ENCODE peak calls at places on chromosome 15, in six cellular contexts. One of them, this sample, is unnamed.
A peak's percentile ranks its signal among the peaks of the same experiment; 100 is the strongest.

GRCh38 chr15:70584838-70585706 is 178.3 kb downstream of the UACA start:
- DNase-seq in lower lobe of right lung: no peak
- DNase-seq in HT1080: no peak
- DNase-seq in lung microvascular endothelial cell: no peak
- DNase-seq in EL: peak; percentile 62
- DNase-seq in ovary: no peak
- DNase-seq in this sample: no peak

GRCh38 chr15:100114100-100114499 is 227.7 kb downstream of the ADAMTS17 start:
- DNase-seq in lower lobe of right lung: no peak
- DNase-seq in HT1080: peak; percentile 87
- DNase-seq in lung microvascular endothelial cell: peak; percentile 86
- DNase-seq in EL: peak; percentile 28
- DNase-seq in ovary: peak; percentile 82
- DNase-seq in this sample: peak; percentile 98

GRCh38 chr15:63701365-63701764 is 104.2 kb downstream of the FBXL22 start:
- DNase-seq in lower lobe of right lung: no peak
- DNase-seq in HT1080: no peak
- DNase-seq in lung microvascular endothelial cell: no peak
- DNase-seq in EL: no peak
- DNase-seq in ovary: no peak
- DNase-seq in this sample: no peak

GRCh38 chr15:64635486-64635815 is 139.9 kb downstream of the RBPMS2 start:
- DNase-seq in lower lobe of right lung: no peak
- DNase-seq in HT1080: no peak
- DNase-seq in lung microvascular endothelial cell: peak; percentile 49
- DNase-seq in EL: peak; percentile 27
- DNase-seq in ovary: peak; percentile 36
- DNase-seq in this sample: no peak

GRCh38 chr15:38069001-38069400 is 134.6 kb downstream of the TMCO5A start:
- DNase-seq in lower lobe of right lung: no peak
- DNase-seq in HT1080: peak; percentile 81
- DNase-seq in lung microvascular endothelial cell: peak; percentile 92
- DNase-seq in EL: peak; percentile 82
- DNase-seq in ovary: no peak
- DNase-seq in this sample: peak; percentile 60

GRCh38 chr15:56767315-56767714 is 34.0 kb upstream of the ZNF280D start:
- DNase-seq in lower lobe of right lung: no peak
- DNase-seq in HT1080: no peak
- DNase-seq in lung microvascular endothelial cell: peak; percentile 77
- DNase-seq in EL: no peak
- DNase-seq in ovary: no peak
- DNase-seq in this sample: no peak

GRCh38 chr15:37014137-37014536 is 86.2 kb downstream of the MEIS2 start:
- DNase-seq in lower lobe of right lung: no peak
- DNase-seq in HT1080: no peak
- DNase-seq in lung microvascular endothelial cell: peak; percentile 32
- DNase-seq in EL: no peak
- DNase-seq in ovary: no peak
- DNase-seq in this sample: no peak

GRCh38 chr15:58513681-58514336 is 82.0 kb downstream of the LIPC start:
- DNase-seq in lower lobe of right lung: no peak
- DNase-seq in HT1080: no peak
- DNase-seq in lung microvascular endothelial cell: peak; percentile 32
- DNase-seq in EL: no peak
- DNase-seq in ovary: no peak
- DNase-seq in this sample: no peak

GRCh38 chr15:37142371-37142770 is 42.0 kb upstream of the MEIS2 start:
- DNase-seq in lower lobe of right lung: no peak
- DNase-seq in HT1080: no peak
- DNase-seq in lung microvascular endothelial cell: no peak
- DNase-seq in EL: no peak
- DNase-seq in ovary: no peak
- DNase-seq in this sample: no peak